ENCODE peak calls at places on chromosomes 4 and X, in seven cellular contexts. One of them, this sample, is unnamed.

GRCh38 chr4:174592256-174592984 is 70.1 kb upstream of the HPGD start:
- DNase-seq in esophagus muscularis mucosa: no peak
- DNase-seq in BJ: no peak
- DNase-seq in A549: no peak
- DNase-seq in psoas muscle: no peak
- DNase-seq in PC-3: no peak
- DNase-seq in uterus: no peak
- DNase-seq in this sample: no peak

GRCh38 chr4:14264437-14264836 is 636.9 kb upstream of the BOD1L1 start:
- DNase-seq in A549: peak; percentile 23
- DNase-seq in uterus: no peak
- DNase-seq in psoas muscle: no peak
- DNase-seq in BJ: no peak
- DNase-seq in esophagus muscularis mucosa: no peak
- DNase-seq in PC-3: peak; percentile 26
- DNase-seq in this sample: peak; percentile 60

GRCh38 chrX:67574696-67575095 is 30.9 kb downstream of the AR start:
- DNase-seq in BJ: no peak
- DNase-seq in A549: no peak
- DNase-seq in psoas muscle: no peak
- DNase-seq in PC-3: no peak
- DNase-seq in uterus: no peak
- DNase-seq in esophagus muscularis mucosa: no peak
- DNase-seq in this sample: no peak

GRCh38 chr4:55358668-55359067 is 12.6 kb downstream of the SRD5A3 start:
- DNase-seq in uterus: no peak
- DNase-seq in PC-3: peak; percentile 83
- DNase-seq in psoas muscle: no peak
- DNase-seq in BJ: peak; percentile 87
- DNase-seq in A549: no peak
- DNase-seq in esophagus muscularis mucosa: no peak
- DNase-seq in this sample: no peak

GRCh38 chrX:16946361-16946964 is at the start of gene REPS2:
- DNase-seq in psoas muscle: peak; percentile 86
- DNase-seq in PC-3: peak; percentile 82
- DNase-seq in esophagus muscularis mucosa: peak; percentile 93
- DNase-seq in A549: peak; percentile 68
- DNase-seq in uterus: peak; percentile 74
- DNase-seq in BJ: no peak
- DNase-seq in this sample: peak; percentile 98

GRCh38 chrX:57044226-57044625 is 48.9 kb upstream of the SPIN3 start:
- DNase-seq in psoas muscle: no peak
- DNase-seq in PC-3: peak; percentile 5
- DNase-seq in A549: no peak
- DNase-seq in uterus: no peak
- DNase-seq in BJ: no peak
- DNase-seq in esophagus muscularis mucosa: no peak
- DNase-seq in this sample: no peak

GRCh38 chr4:188053302-188053701 is 56.1 kb downstream of the TRIML2 start:
- DNase-seq in esophagus muscularis mucosa: no peak
- DNase-seq in BJ: no peak
- DNase-seq in PC-3: no peak
- DNase-seq in psoas muscle: no peak
- DNase-seq in A549: no peak
- DNase-seq in uterus: no peak
- DNase-seq in this sample: peak; percentile 54

GRCh38 chrX:73916489-73916888 is 353.5 kb downstream of the CHIC1 start:
- DNase-seq in BJ: no peak
- DNase-seq in A549: no peak
- DNase-seq in PC-3: no peak
- DNase-seq in uterus: no peak
- DNase-seq in psoas muscle: no peak
- DNase-seq in esophagus muscularis mucosa: no peak
- DNase-seq in this sample: no peak

GRCh38 chr4:70158576-70158975 is 4.5 kb downstream of the PRR27 start:
- DNase-seq in BJ: no peak
- DNase-seq in esophagus muscularis mucosa: no peak
- DNase-seq in A549: no peak
- DNase-seq in psoas muscle: no peak
- DNase-seq in uterus: no peak
- DNase-seq in PC-3: no peak
- DNase-seq in this sample: no peak

GRCh38 chr4:154497901-154498300 is 6.3 kb upstream of the DCHS2 start:
- DNase-seq in psoas muscle: no peak
- DNase-seq in uterus: no peak
- DNase-seq in esophagus muscularis mucosa: peak; percentile 45
- DNase-seq in BJ: no peak
- DNase-seq in A549: no peak
- DNase-seq in PC-3: no peak
- DNase-seq in this sample: no peak

GRCh38 chr4:107956011-107956410 is 24.7 kb downstream of the CYP2U1 start:
- DNase-seq in A549: no peak
- DNase-seq in PC-3: no peak
- DNase-seq in esophagus muscularis mucosa: no peak
- DNase-seq in psoas muscle: no peak
- DNase-seq in BJ: no peak
- DNase-seq in uterus: no peak
- DNase-seq in this sample: no peak

GRCh38 chrX:132590350-132591026 is 101.7 kb upstream of the MBNL3 start:
- DNase-seq in uterus: no peak
- DNase-seq in BJ: no peak
- DNase-seq in esophagus muscularis mucosa: no peak
- DNase-seq in psoas muscle: no peak
- DNase-seq in A549: no peak
- DNase-seq in PC-3: no peak
- DNase-seq in this sample: no peak

GRCh38 chrX:115560978-115561604 is at the start of gene PLS3:
- DNase-seq in psoas muscle: peak; percentile 87
- DNase-seq in BJ: peak; percentile 37
- DNase-seq in PC-3: peak; percentile 78
- DNase-seq in uterus: peak; percentile 84
- DNase-seq in A549: peak; percentile 94
- DNase-seq in esophagus muscularis mucosa: no peak
- DNase-seq in this sample: peak; percentile 98
- H3K4me3 ChIP-seq in psoas muscle: peak within 1 kb of the TSS; percentile 75
- H3K4me3 ChIP-seq in BJ: peak within 1 kb of the TSS; percentile 72
- H3K4me3 ChIP-seq in PC-3: peak within 1 kb of the TSS; percentile 93
- H3K4me3 ChIP-seq in uterus: peak within 1 kb of the TSS; percentile 80
- H3K4me3 ChIP-seq in A549: peak within 1 kb of the TSS; percentile 83
- H3K4me3 ChIP-seq in esophagus muscularis mucosa: peak within 1 kb of the TSS; percentile 65
- H3K4me3 ChIP-seq in this sample: peak within 1 kb of the TSS; percentile 87

GRCh38 chr4:20426028-20426427 is 174.3 kb downstream of the SLIT2 start:
- DNase-seq in A549: no peak
- DNase-seq in esophagus muscularis mucosa: no peak
- DNase-seq in uterus: no peak
- DNase-seq in BJ: no peak
- DNase-seq in psoas muscle: no peak
- DNase-seq in PC-3: no peak
- DNase-seq in this sample: no peak

GRCh38 chr4:20431422-20432014 is 179.8 kb downstream of the SLIT2 start:
- DNase-seq in psoas muscle: no peak
- DNase-seq in PC-3: no peak
- DNase-seq in BJ: no peak
- DNase-seq in uterus: peak; percentile 37
- DNase-seq in esophagus muscularis mucosa: no peak
- DNase-seq in A549: no peak
- DNase-seq in this sample: no peak

GRCh38 chr4:20432098-20432497 is 180.4 kb downstream of the SLIT2 start:
- DNase-seq in BJ: no peak
- DNase-seq in psoas muscle: no peak
- DNase-seq in uterus: no peak
- DNase-seq in A549: no peak
- DNase-seq in esophagus muscularis mucosa: no peak
- DNase-seq in PC-3: no peak
- DNase-seq in this sample: no peak

GRCh38 chr4:20430555-20430954 is 178.8 kb downstream of the SLIT2 start:
- DNase-seq in BJ: no peak
- DNase-seq in psoas muscle: no peak
- DNase-seq in A549: no peak
- DNase-seq in PC-3: peak; percentile 39
- DNase-seq in uterus: no peak
- DNase-seq in esophagus muscularis mucosa: no peak
- DNase-seq in this sample: no peak

DNA sequence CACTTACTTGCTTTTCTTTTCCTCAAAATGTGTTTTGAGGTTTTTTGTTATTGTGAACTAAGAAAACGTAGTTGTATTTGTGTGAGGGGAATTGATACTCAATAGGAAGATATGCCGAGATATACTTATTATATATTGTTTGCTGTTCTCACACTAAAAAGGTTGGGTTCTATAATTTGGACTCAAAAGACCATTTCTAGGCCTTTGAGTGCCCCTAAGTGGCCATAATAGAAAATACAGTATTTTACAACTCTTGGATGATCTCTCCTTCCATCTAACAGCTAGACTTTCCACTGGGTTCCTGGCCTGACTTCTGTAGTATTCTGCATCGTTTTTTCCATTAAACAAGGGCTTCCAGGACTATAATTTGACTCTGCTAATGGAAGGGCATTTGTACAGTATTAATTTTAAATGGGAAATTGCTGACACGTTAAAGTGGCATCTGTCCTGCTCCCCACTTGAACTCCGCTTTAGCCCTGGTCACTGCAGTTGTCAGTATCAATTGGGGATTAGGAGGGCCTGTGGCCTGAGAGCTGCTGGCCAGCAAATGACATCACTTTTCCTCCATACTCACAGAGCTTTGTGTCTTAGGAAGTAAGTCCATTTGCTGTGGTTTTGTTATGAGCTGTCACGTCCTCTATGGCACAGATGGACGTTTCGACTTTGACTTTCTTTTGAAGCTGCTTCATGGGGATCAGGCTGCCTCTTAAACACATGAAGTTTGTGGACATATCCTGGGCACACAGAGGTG is 176.9 kb downstream of the SLIT2 start:
- DNase-seq in BJ: no peak
- DNase-seq in uterus: no peak
- DNase-seq in A549: peak; percentile 1
- DNase-seq in psoas muscle: no peak
- DNase-seq in PC-3: peak; percentile 23
- DNase-seq in esophagus muscularis mucosa: no peak
- DNase-seq in this sample: no peak
- TF ChIP-seq CTCF in BJ: peak; percentile 29
- TF ChIP-seq CTCF in uterus: no peak
- TF ChIP-seq CTCF in A549: peak; percentile 10
- TF ChIP-seq CTCF in psoas muscle: no peak
- TF ChIP-seq CTCF in PC-3: peak; percentile 47
- TF ChIP-seq CTCF in esophagus muscularis mucosa: no peak
- TF ChIP-seq CTCF in this sample: peak; percentile 58

GRCh38 chr4:30724217-30724616 is 4.0 kb downstream of the PCDH7 start:
- DNase-seq in BJ: no peak
- DNase-seq in psoas muscle: no peak
- DNase-seq in esophagus muscularis mucosa: no peak
- DNase-seq in uterus: no peak
- DNase-seq in A549: no peak
- DNase-seq in PC-3: no peak
- DNase-seq in this sample: no peak

GRCh38 chr4:30722916-30723270 is 2.7 kb downstream of the PCDH7 start:
- DNase-seq in esophagus muscularis mucosa: no peak
- DNase-seq in PC-3: no peak
- DNase-seq in A549: no peak
- DNase-seq in psoas muscle: no peak
- DNase-seq in uterus: no peak
- DNase-seq in BJ: no peak
- DNase-seq in this sample: peak; percentile 62

GRCh38 chr4:30721353-30722091 is 1.4 kb downstream of the PCDH7 start:
- DNase-seq in BJ: no peak
- DNase-seq in uterus: peak; percentile 53
- DNase-seq in PC-3: peak; percentile 14
- DNase-seq in esophagus muscularis mucosa: no peak
- DNase-seq in A549: peak; percentile 12
- DNase-seq in psoas muscle: peak; percentile 60
- DNase-seq in this sample: peak; percentile 86

GRCh38 chr4:30720656-30721352 is 635 bp downstream of the PCDH7 start:
- DNase-seq in psoas muscle: peak; percentile 58
- DNase-seq in PC-3: peak; percentile 21
- DNase-seq in esophagus muscularis mucosa: no peak
- DNase-seq in BJ: no peak
- DNase-seq in A549: peak; percentile 7
- DNase-seq in uterus: peak; percentile 32
- DNase-seq in this sample: no peak

GRCh38 chr4:30722092-30722915 is 2.1 kb downstream of the PCDH7 start:
- DNase-seq in A549: no peak
- DNase-seq in BJ: no peak
- DNase-seq in PC-3: no peak
- DNase-seq in psoas muscle: peak; percentile 52
- DNase-seq in esophagus muscularis mucosa: no peak
- DNase-seq in uterus: peak; percentile 27
- DNase-seq in this sample: no peak
- H3K4me3 ChIP-seq in A549: no peak overlapping the region
- H3K4me3 ChIP-seq in BJ: peak overlapping the region; percentile 49
- H3K4me3 ChIP-seq in PC-3: no peak overlapping the region
- H3K4me3 ChIP-seq in psoas muscle: peak overlapping the region; percentile 60
- H3K4me3 ChIP-seq in esophagus muscularis mucosa: peak overlapping the region; percentile 66
- H3K4me3 ChIP-seq in uterus: peak overlapping the region; percentile 62
- H3K4me3 ChIP-seq in this sample: peak overlapping the region; percentile 96

DNA sequence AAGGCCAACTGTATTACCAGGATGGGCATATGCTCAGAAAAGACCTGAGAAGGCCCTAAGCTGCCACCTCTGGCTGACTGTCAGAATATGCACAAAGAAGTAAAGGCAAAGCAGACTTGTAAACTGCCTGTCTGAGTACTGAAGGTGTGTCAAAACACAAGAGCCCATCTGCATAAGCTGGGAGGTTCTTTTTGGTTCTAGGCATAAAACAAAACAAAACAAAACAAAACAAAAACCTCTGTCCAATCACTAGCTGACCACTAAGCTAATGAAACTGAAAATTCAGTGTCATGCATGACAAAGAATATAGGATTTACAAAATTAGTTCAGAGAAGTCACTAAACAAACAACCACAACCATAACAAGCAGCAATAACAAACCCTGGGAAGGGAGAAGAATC is 20.6 kb downstream of the SH3D19 start:
- DNase-seq in uterus: no peak
- DNase-seq in psoas muscle: no peak
- DNase-seq in A549: peak; percentile 14
- DNase-seq in PC-3: peak; percentile 43
- DNase-seq in esophagus muscularis mucosa: peak; percentile 29
- DNase-seq in BJ: no peak
- DNase-seq in this sample: peak; percentile 64
- TF ChIP-seq CTCF in uterus: no peak
- TF ChIP-seq CTCF in psoas muscle: no peak
- TF ChIP-seq CTCF in A549: no peak
- TF ChIP-seq CTCF in PC-3: no peak
- TF ChIP-seq CTCF in esophagus muscularis mucosa: no peak
- TF ChIP-seq CTCF in BJ: no peak
- TF ChIP-seq CTCF in this sample: no peak

GRCh38 chrX:2967998-2968909 is 38.1 kb upstream of the ARSH start:
- DNase-seq in psoas muscle: no peak
- DNase-seq in esophagus muscularis mucosa: no peak
- DNase-seq in uterus: no peak
- DNase-seq in BJ: no peak
- DNase-seq in PC-3: peak; percentile 50
- DNase-seq in A549: no peak
- DNase-seq in this sample: peak; percentile 57
- H3K4me3 ChIP-seq in psoas muscle: peak overlapping the region; percentile 15
- H3K4me3 ChIP-seq in esophagus muscularis mucosa: peak overlapping the region; percentile 24
- H3K4me3 ChIP-seq in uterus: no peak overlapping the region
- H3K4me3 ChIP-seq in BJ: peak overlapping the region; percentile 18
- H3K4me3 ChIP-seq in PC-3: peak overlapping the region; percentile 63
- H3K4me3 ChIP-seq in A549: no peak overlapping the region
- H3K4me3 ChIP-seq in this sample: no peak overlapping the region

This sample was measured in endodermal cell.